ENCODE peak calls at places on chromosomes 7 and 10, in seven cellular contexts. N, R, J, D, M, A and E are unnamed samples.
A peak's percentile ranks its signal among the peaks of the same experiment; 100 is the strongest.

GRCh38 chr10:53957401-53957800 is 843.6 kb downstream of the PCDH15 start:
- DNase-seq in N (no peak), R (no peak), J (no peak), D (no peak), M (no peak), A (no peak), E (peak; percentile 30)

GRCh38 chr10:101468159-101468558 is 114.2 kb downstream of the BTRC start:
- DNase-seq in N (no peak), R (no peak), J (no peak), D (no peak), M (no peak), A (peak; percentile 9), E (no peak)

GRCh38 chr10:131477457-131478205 is 166.1 kb upstream of the TCERG1L start:
- DNase-seq in N (no peak), R (no peak), J (no peak), D (no peak), M (no peak), A (no peak), E (no peak)

GRCh38 chr10:130509881-130510689 is 373.9 kb downstream of the GLRX3 start:
- DNase-seq in N (no peak), R (no peak), J (no peak), D (no peak), M (no peak), A (no peak), E (no peak)

GRCh38 chr7:75905785-75906604 is 9.0 kb upstream of the POR start:
- DNase-seq in N (peak; percentile 17), R (no peak), J (no peak), D (peak; percentile 80), M (no peak), A (peak; percentile 53), E (peak; percentile 69)

GRCh38 chr7:112150823-112151641 is 55.2 kb downstream of the DOCK4 start:
- DNase-seq in N (no peak), R (no peak), J (no peak), D (no peak), M (peak; percentile 36), A (no peak), E (no peak)

GRCh38 chr10:96720422-96721206 is at the start of gene PIK3AP1:
- DNase-seq in N (no peak), R (no peak), J (peak; percentile 76), D (peak; percentile 60), M (peak; percentile 70), A (peak; percentile 79), E (peak; percentile 58)

GRCh38 chr10:60524541-60524940 is 134.9 kb upstream of the ANK3 start:
- DNase-seq in N (no peak), R (no peak), J (peak; percentile 64), D (no peak), M (no peak), A (no peak), E (no peak)

GRCh38 chr7:47285860-47286491 is 295.9 kb downstream of the TNS3 start:
- DNase-seq in N (no peak), R (no peak), J (no peak), D (no peak), M (no peak), A (no peak), E (no peak)

GRCh38 chr7:2732959-2733584 is 45.1 kb downstream of the AMZ1 start:
- DNase-seq in N (no peak), R (no peak), J (peak; percentile 47), D (peak; percentile 77), M (no peak), A (peak; percentile 46), E (no peak)

GRCh38 chr10:43292745-43293676 is 26.1 kb upstream of the RASGEF1A start:
- DNase-seq in N (no peak), R (no peak), J (peak; percentile 79), D (peak; percentile 59), M (peak; percentile 68), A (peak; percentile 65), E (peak; percentile 45)

GRCh38 chr10:34319197-34319846 is 495.8 kb downstream of the PARD3 start:
- DNase-seq in N (no peak), R (no peak), J (no peak), D (no peak), M (no peak), A (peak; percentile 49), E (no peak)

GRCh38 chr10:105540381-105540780 is 899.3 kb downstream of the SORCS3 start:
- DNase-seq in N (no peak), R (no peak), J (no peak), D (no peak), M (no peak), A (no peak), E (no peak)

GRCh38 chr7:155763122-155763521 is 49.1 kb downstream of the SHH start:
- DNase-seq in N (no peak), R (no peak), J (no peak), D (no peak), M (no peak), A (no peak), E (no peak)

GRCh38 chr10:102230264-102230860 is 4.3 kb downstream of the ELOVL3 start:
- DNase-seq in N (no peak), R (no peak), J (peak; percentile 77), D (peak; percentile 62), M (peak; percentile 79), A (peak; percentile 35), E (peak; percentile 65)

GRCh38 chr10:50622497-50623298 is 1.1 kb downstream of the SGMS1 start:
- DNase-seq in N (peak; percentile 48), R (no peak), J (peak; percentile 80), D (peak; percentile 45), M (peak; percentile 18), A (peak; percentile 53), E (peak; percentile 24)

GRCh38 chr7:150787321-150788281 is 12.6 kb downstream of the TMEM176B start:
- DNase-seq in N (no peak), R (no peak), J (no peak), D (no peak), M (no peak), A (no peak), E (no peak)

GRCh38 chr10:4241724-4242345 is 456.8 kb upstream of the KLF6 start:
- DNase-seq in N (no peak), R (no peak), J (no peak), D (peak; percentile 40), M (no peak), A (no peak), E (no peak)

GRCh38 chr7:72805526-72806494 is 22.2 kb downstream of the TYW1B start:
- DNase-seq in N (no peak), R (no peak), J (no peak), D (no peak), M (no peak), A (no peak), E (no peak)

GRCh38 chr10:33279791-33280190 is 54.7 kb downstream of the NRP1 start:
- DNase-seq in N (no peak), R (no peak), J (no peak), D (no peak), M (no peak), A (no peak), E (no peak)

GRCh38 chr7:129610709-129611245 is 743 bp upstream of the NRF1 start:
- DNase-seq in N (no peak), R (no peak), J (no peak), D (no peak), M (no peak), A (no peak), E (no peak)

GRCh38 chr7:12674861-12675260 is 12.6 kb upstream of the ARL4A start:
- DNase-seq in N (no peak), R (no peak), J (no peak), D (no peak), M (peak; percentile 36), A (peak; percentile 29), E (peak; percentile 64)

GRCh38 chr7:123355576-123356195 is 155.9 kb upstream of the SLC13A1 start:
- DNase-seq in N (no peak), R (no peak), J (no peak), D (no peak), M (peak; percentile 40), A (no peak), E (peak; percentile 4)

GRCh38 chr10:112490543-112490942 is 43.5 kb downstream of the VTI1A start:
- DNase-seq in N (no peak), R (no peak), J (no peak), D (no peak), M (no peak), A (no peak), E (peak; percentile 5)

GRCh38 chr10:70973275-70973674 is 84.9 kb upstream of the PCBD1 start:
- DNase-seq in N (no peak), R (no peak), J (no peak), D (no peak), M (no peak), A (no peak), E (no peak)

GRCh38 chr10:92891885-92892705 is 43.8 kb downstream of the EXOC6 start:
- DNase-seq in N (no peak), R (no peak), J (no peak), D (peak; percentile 53), M (peak; percentile 35), A (peak; percentile 81), E (peak; percentile 34)

GRCh38 chr10:35300063-35300699 is 36.1 kb upstream of the CCNY start:
- DNase-seq in N (peak; percentile 5), R (no peak), J (no peak), D (peak; percentile 29), M (no peak), A (peak; percentile 21), E (no peak)

GRCh38 chr7:32385316-32385956 is 104.7 kb downstream of the LSM5 start:
- DNase-seq in N (no peak), R (no peak), J (no peak), D (no peak), M (no peak), A (no peak), E (no peak)

GRCh38 chr7:132463922-132464321 is 112.3 kb downstream of the PLXNA4 start:
- DNase-seq in N (no peak), R (no peak), J (no peak), D (no peak), M (no peak), A (no peak), E (no peak)

GRCh38 chr7:113217314-113217713 is 99.0 kb upstream of the SMIM30 start:
- DNase-seq in N (no peak), R (no peak), J (no peak), D (no peak), M (no peak), A (no peak), E (no peak)

GRCh38 chr10:133163889-133164815 is 4.1 kb downstream of the KNDC1 start:
- DNase-seq in N (no peak), R (no peak), J (peak; percentile 57), D (no peak), M (no peak), A (peak; percentile 5), E (no peak)

GRCh38 chr10:131689954-131690669 is 210.7 kb upstream of the PPP2R2D start:
- DNase-seq in N (no peak), R (no peak), J (no peak), D (no peak), M (no peak), A (no peak), E (no peak)

GRCh38 chr7:30831936-30832335 is 60.7 kb downstream of the MINDY4 start:
- DNase-seq in N (no peak), R (no peak), J (no peak), D (no peak), M (no peak), A (no peak), E (no peak)

GRCh38 chr7:32531402-32531801 is 36.1 kb downstream of the AVL9 start:
- DNase-seq in N (no peak), R (no peak), J (no peak), D (no peak), M (no peak), A (no peak), E (no peak)

GRCh38 chr10:100812978-100813377 is 67.6 kb downstream of the PAX2 start:
- DNase-seq in N (no peak), R (no peak), J (peak; percentile 22), D (no peak), M (no peak), A (no peak), E (no peak)

GRCh38 chr7:76047305-76047810 is 442 bp downstream of the STYXL1 start:
- DNase-seq in N (no peak), R (no peak), J (no peak), D (no peak), M (peak; percentile 28), A (no peak), E (no peak)

GRCh38 chr10:102395677-102396197 is at the start of gene NFKB2:
- DNase-seq in N (no peak), R (no peak), J (no peak), D (no peak), M (no peak), A (no peak), E (no peak)

GRCh38 chr10:111082102-111082975 is 5.5 kb downstream of the ADRA2A start:
- DNase-seq in N (no peak), R (no peak), J (no peak), D (no peak), M (no peak), A (no peak), E (no peak)